ENCODE peak calls at places on chromosomes 12 and 14, in four cellular contexts. X, D, J and P are unnamed samples.

GRCh38 chr14:61531741-61532505 is 163.4 kb upstream of the HIF1A start:
- DNase-seq in J (no peak), D (no peak), X (no peak), P (no peak)

GRCh38 chr12:121005346-121005815 is 10.9 kb downstream of the C12orf43 start:
- DNase-seq in J (peak; percentile 87), D (peak; percentile 59), X (peak; percentile 70), P (no peak)

GRCh38 chr12:68521321-68521839 is 89.3 kb upstream of the RAP1B start:
- DNase-seq in X (peak; percentile 27), J (no peak), D (no peak), P (no peak)

GRCh38 chr12:8648598-8649205 is 13.9 kb downstream of the MFAP5 start:
- DNase-seq in D (no peak), X (no peak), J (no peak), P (peak; percentile 95)

GRCh38 chr14:48665077-48665784 is 920.9 kb downstream of the RPS29 start:
- DNase-seq in X (no peak), D (no peak), J (no peak), P (no peak)

GRCh38 chr12:47111854-47112253 is 32.1 kb upstream of the AMIGO2 start:
- DNase-seq in J (no peak), X (no peak), D (no peak), P (no peak)

GRCh38 chr12:68609955-68610434 is 704 bp upstream of the RAP1B start:
- DNase-seq in J (no peak), D (no peak), X (peak; percentile 13), P (no peak)

GRCh38 chr12:31236998-31237637 is 88.8 kb downstream of the SINHCAF start:
- DNase-seq in J (no peak), D (no peak), X (no peak), P (peak; percentile 25)

GRCh38 chr14:96363751-96364336 is 518 bp downstream of the GSKIP start:
- DNase-seq in J (no peak), D (peak; percentile 48), X (peak; percentile 55), P (no peak)

GRCh38 chr14:96881713-96882112 is 84.5 kb downstream of the VRK1 start:
- DNase-seq in D (no peak), J (no peak), X (no peak), P (no peak)

GRCh38 chr12:13128291-13129000 is 25.0 kb upstream of the GSG1 start:
- DNase-seq in J (no peak), D (no peak), X (no peak), P (no peak)

GRCh38 chr12:9796916-9797315 is 30.4 kb upstream of the KLRF1 start:
- DNase-seq in D (no peak), X (no peak), J (no peak), P (no peak)

GRCh38 chr14:69318241-69318640 is 58.3 kb downstream of the GALNT16 start:
- DNase-seq in D (no peak), J (peak; percentile 39), X (no peak), P (no peak)

GRCh38 chr14:69321601-69322330 is 61.8 kb downstream of the GALNT16 start:
- DNase-seq in J (no peak), X (no peak), D (no peak), P (no peak)

GRCh38 chr14:69318901-69319475 is 59.0 kb downstream of the GALNT16 start:
- DNase-seq in X (no peak), D (no peak), J (peak; percentile 35), P (no peak)

GRCh38 chr14:69319911-69320310 is 60.0 kb downstream of the GALNT16 start:
- DNase-seq in D (no peak), J (no peak), X (no peak), P (no peak)

GRCh38 chr14:69320581-69321365 is 60.8 kb downstream of the GALNT16 start:
- DNase-seq in X (no peak), D (no peak), J (peak; percentile 38), P (no peak)
- TF ChIP-seq TCF12 in X (no peak), D (no peak), J (no peak), P (no peak)

DNA sequence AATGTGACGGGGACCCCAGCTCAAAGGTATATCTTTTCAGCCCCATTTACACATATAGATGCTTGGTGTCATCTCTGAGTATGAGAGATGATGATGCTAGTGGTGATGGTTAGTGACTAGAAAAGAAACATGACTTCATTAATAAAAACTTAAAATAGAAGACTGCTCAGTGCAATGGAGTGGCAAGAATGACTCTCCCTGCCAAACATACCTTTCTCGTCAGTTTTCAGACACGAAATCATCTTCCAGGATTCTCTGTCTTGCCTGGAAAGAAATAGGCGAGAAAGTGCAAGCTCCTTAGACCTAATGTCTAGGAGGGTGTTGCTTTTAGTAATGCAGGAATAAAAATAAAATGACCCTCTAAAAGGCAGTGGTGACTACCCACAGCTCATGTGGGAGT is 71.7 kb downstream of the TPH2 start:
- DNase-seq in D (no peak), X (no peak), J (no peak), P (no peak)
- TF ChIP-seq TCF12 in D (no peak), X (no peak), J (no peak), P (no peak)

GRCh38 chr12:132171293-132171967 is 27.2 kb downstream of the NOC4L start:
- DNase-seq in X (no peak), D (no peak), J (no peak), P (no peak)
- TF ChIP-seq TCF12 in X (no peak), D (no peak), J (no peak), P (no peak)

DNA sequence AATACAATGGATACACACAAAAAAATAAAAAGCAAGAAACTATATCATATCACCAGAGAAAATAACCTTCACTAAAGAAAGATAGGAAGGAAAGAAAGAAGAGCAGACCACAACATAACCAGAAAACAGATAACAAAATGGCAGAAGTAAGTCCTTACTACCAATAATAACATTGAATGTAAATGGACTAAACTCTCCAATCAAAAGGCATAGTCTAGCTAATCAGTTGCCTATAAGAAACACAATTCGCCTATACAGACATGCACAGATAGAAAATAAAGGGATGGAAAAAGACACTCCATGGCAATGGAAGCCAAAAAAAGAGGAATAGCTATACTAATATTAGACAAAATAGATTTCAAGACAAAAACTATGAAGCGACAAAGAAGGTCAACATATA is 8.9 kb upstream of the TAS2R30 start:
- DNase-seq in D (no peak), X (no peak), J (no peak), P (no peak)
- TF ChIP-seq TCF12 in D (no peak), X (no peak), J (no peak), P (no peak)